ENCODE peak calls at places on chromosomes 4 and X, in four cellular contexts. One of them, this sample, is unnamed.

GRCh38 chr4:632391-632790 is 7.0 kb downstream of the PDE6B start:
- DNase-seq in fibroblast of lung: no peak
- DNase-seq in activated CD4-positive, alpha-beta T cell treated with anti-CD3 and anti-CD28 coated beads, Interleukin-2, amount 50 U/mL, for 48 hours: no peak
- DNase-seq in Caki2: no peak
- DNase-seq in this sample: no peak

GRCh38 chr4:84099591-84099990 is 399.5 kb downstream of the NKX6-1 start:
- DNase-seq in fibroblast of lung: peak
- DNase-seq in activated CD4-positive, alpha-beta T cell treated with anti-CD3 and anti-CD28 coated beads, Interleukin-2, amount 50 U/mL, for 48 hours: no peak
- DNase-seq in Caki2: no peak
- DNase-seq in this sample: peak

GRCh38 chrX:102863735-102864134 is 73.3 kb upstream of the RAB40AL start:
- DNase-seq in fibroblast of lung: peak
- DNase-seq in activated CD4-positive, alpha-beta T cell treated with anti-CD3 and anti-CD28 coated beads, Interleukin-2, amount 50 U/mL, for 48 hours: peak
- DNase-seq in Caki2: peak
- DNase-seq in this sample: peak

GRCh38 chr4:170497105-170497504 is 407.3 kb upstream of the AADAT start:
- DNase-seq in fibroblast of lung: no peak
- DNase-seq in activated CD4-positive, alpha-beta T cell treated with anti-CD3 and anti-CD28 coated beads, Interleukin-2, amount 50 U/mL, for 48 hours: no peak
- DNase-seq in Caki2: no peak
- DNase-seq in this sample: no peak

GRCh38 chr4:126790633-126791032 is 842.1 kb upstream of the INTU start:
- DNase-seq in fibroblast of lung: peak
- DNase-seq in activated CD4-positive, alpha-beta T cell treated with anti-CD3 and anti-CD28 coated beads, Interleukin-2, amount 50 U/mL, for 48 hours: no peak
- DNase-seq in Caki2: no peak
- DNase-seq in this sample: no peak

GRCh38 chr4:57442834-57443291 is 332.7 kb upstream of the IGFBP7 start:
- DNase-seq in fibroblast of lung: peak
- DNase-seq in activated CD4-positive, alpha-beta T cell treated with anti-CD3 and anti-CD28 coated beads, Interleukin-2, amount 50 U/mL, for 48 hours: peak
- DNase-seq in Caki2: peak
- DNase-seq in this sample: peak

GRCh38 chr4:38691251-38692008 is 27.4 kb downstream of the KLF3 start:
- DNase-seq in fibroblast of lung: peak
- DNase-seq in activated CD4-positive, alpha-beta T cell treated with anti-CD3 and anti-CD28 coated beads, Interleukin-2, amount 50 U/mL, for 48 hours: no peak
- DNase-seq in Caki2: no peak
- DNase-seq in this sample: no peak

GRCh38 chrX:130626521-130626920 is 224.7 kb downstream of the RBMX2 start:
- DNase-seq in fibroblast of lung: peak
- DNase-seq in activated CD4-positive, alpha-beta T cell treated with anti-CD3 and anti-CD28 coated beads, Interleukin-2, amount 50 U/mL, for 48 hours: no peak
- DNase-seq in Caki2: no peak
- DNase-seq in this sample: peak

GRCh38 chr4:55736605-55737183 is 82.9 kb upstream of the EXOC1L start:
- DNase-seq in fibroblast of lung: peak
- DNase-seq in activated CD4-positive, alpha-beta T cell treated with anti-CD3 and anti-CD28 coated beads, Interleukin-2, amount 50 U/mL, for 48 hours: no peak
- DNase-seq in Caki2: no peak
- DNase-seq in this sample: peak

GRCh38 chr4:108043536-108043935 is 53.8 kb downstream of the HADH start:
- DNase-seq in fibroblast of lung: no peak
- DNase-seq in activated CD4-positive, alpha-beta T cell treated with anti-CD3 and anti-CD28 coated beads, Interleukin-2, amount 50 U/mL, for 48 hours: no peak
- DNase-seq in Caki2: no peak
- DNase-seq in this sample: no peak

GRCh38 chr4:187666634-187667033 is 328.9 kb upstream of the ZFP42 start:
- DNase-seq in fibroblast of lung: no peak
- DNase-seq in activated CD4-positive, alpha-beta T cell treated with anti-CD3 and anti-CD28 coated beads, Interleukin-2, amount 50 U/mL, for 48 hours: no peak
- DNase-seq in Caki2: no peak
- DNase-seq in this sample: no peak

GRCh38 chrX:40096395-40097091 is 1.2 kb downstream of the BCOR start:
- DNase-seq in fibroblast of lung: no peak
- DNase-seq in activated CD4-positive, alpha-beta T cell treated with anti-CD3 and anti-CD28 coated beads, Interleukin-2, amount 50 U/mL, for 48 hours: peak
- DNase-seq in Caki2: peak
- DNase-seq in this sample: no peak

GRCh38 chr4:182513534-182514291 is 270.5 kb downstream of the TENM3 start:
- DNase-seq in fibroblast of lung: no peak
- DNase-seq in activated CD4-positive, alpha-beta T cell treated with anti-CD3 and anti-CD28 coated beads, Interleukin-2, amount 50 U/mL, for 48 hours: no peak
- DNase-seq in Caki2: no peak
- DNase-seq in this sample: no peak

GRCh38 chr4:84938316-84938715 is 28.2 kb downstream of the WDFY3 start:
- DNase-seq in fibroblast of lung: peak
- DNase-seq in activated CD4-positive, alpha-beta T cell treated with anti-CD3 and anti-CD28 coated beads, Interleukin-2, amount 50 U/mL, for 48 hours: no peak
- DNase-seq in Caki2: no peak
- DNase-seq in this sample: peak

GRCh38 chr4:173370130-173370476 is 651 bp upstream of the SAP30 start:
- DNase-seq in fibroblast of lung: no peak
- DNase-seq in activated CD4-positive, alpha-beta T cell treated with anti-CD3 and anti-CD28 coated beads, Interleukin-2, amount 50 U/mL, for 48 hours: peak
- DNase-seq in Caki2: no peak
- DNase-seq in this sample: no peak

GRCh38 chr4:163901305-163901704 is 406.8 kb downstream of the TMA16 start:
- DNase-seq in fibroblast of lung: no peak
- DNase-seq in activated CD4-positive, alpha-beta T cell treated with anti-CD3 and anti-CD28 coated beads, Interleukin-2, amount 50 U/mL, for 48 hours: no peak
- DNase-seq in Caki2: no peak
- DNase-seq in this sample: no peak

GRCh38 chr4:97498875-97499274 is 644.4 kb downstream of the STPG2 start:
- DNase-seq in fibroblast of lung: peak
- DNase-seq in activated CD4-positive, alpha-beta T cell treated with anti-CD3 and anti-CD28 coated beads, Interleukin-2, amount 50 U/mL, for 48 hours: no peak
- DNase-seq in Caki2: peak
- DNase-seq in this sample: peak

GRCh38 chr4:170990989-170991589 is 822.1 kb upstream of the GALNTL6 start:
- DNase-seq in fibroblast of lung: no peak
- DNase-seq in activated CD4-positive, alpha-beta T cell treated with anti-CD3 and anti-CD28 coated beads, Interleukin-2, amount 50 U/mL, for 48 hours: no peak
- DNase-seq in Caki2: peak
- DNase-seq in this sample: peak

GRCh38 chr4:186722856-186723206 is 825 bp downstream of the FAT1 start:
- DNase-seq in fibroblast of lung: no peak
- DNase-seq in activated CD4-positive, alpha-beta T cell treated with anti-CD3 and anti-CD28 coated beads, Interleukin-2, amount 50 U/mL, for 48 hours: no peak
- DNase-seq in Caki2: no peak
- DNase-seq in this sample: no peak

GRCh38 chr4:173913496-173913895 is 370.0 kb downstream of the FBXO8 start:
- DNase-seq in fibroblast of lung: no peak
- DNase-seq in activated CD4-positive, alpha-beta T cell treated with anti-CD3 and anti-CD28 coated beads, Interleukin-2, amount 50 U/mL, for 48 hours: no peak
- DNase-seq in Caki2: no peak
- DNase-seq in this sample: no peak

GRCh38 chr4:123825596-123826291 is 429.1 kb downstream of the SPRY1 start:
- DNase-seq in fibroblast of lung: peak
- DNase-seq in activated CD4-positive, alpha-beta T cell treated with anti-CD3 and anti-CD28 coated beads, Interleukin-2, amount 50 U/mL, for 48 hours: no peak
- DNase-seq in Caki2: no peak
- DNase-seq in this sample: no peak

GRCh38 chr4:7970031-7970946 is 30.6 kb upstream of the AFAP1 start:
- DNase-seq in fibroblast of lung: peak
- DNase-seq in activated CD4-positive, alpha-beta T cell treated with anti-CD3 and anti-CD28 coated beads, Interleukin-2, amount 50 U/mL, for 48 hours: peak
- DNase-seq in Caki2: peak
- DNase-seq in this sample: no peak

GRCh38 chr4:108113229-108113628 is 55.5 kb downstream of the LEF1 start:
- DNase-seq in fibroblast of lung: no peak
- DNase-seq in activated CD4-positive, alpha-beta T cell treated with anti-CD3 and anti-CD28 coated beads, Interleukin-2, amount 50 U/mL, for 48 hours: peak
- DNase-seq in Caki2: no peak
- DNase-seq in this sample: no peak

GRCh38 chr4:168765726-168766125 is 244.3 kb downstream of the CBR4 start:
- DNase-seq in fibroblast of lung: peak
- DNase-seq in activated CD4-positive, alpha-beta T cell treated with anti-CD3 and anti-CD28 coated beads, Interleukin-2, amount 50 U/mL, for 48 hours: no peak
- DNase-seq in Caki2: peak
- DNase-seq in this sample: no peak

GRCh38 chr4:1080961-1081688 is 32.2 kb downstream of the RNF212 start:
- DNase-seq in fibroblast of lung: peak
- DNase-seq in activated CD4-positive, alpha-beta T cell treated with anti-CD3 and anti-CD28 coated beads, Interleukin-2, amount 50 U/mL, for 48 hours: peak
- DNase-seq in Caki2: peak
- DNase-seq in this sample: no peak

GRCh38 chr4:47068986-47069385 is 37.6 kb downstream of the GABRB1 start:
- DNase-seq in fibroblast of lung: peak
- DNase-seq in activated CD4-positive, alpha-beta T cell treated with anti-CD3 and anti-CD28 coated beads, Interleukin-2, amount 50 U/mL, for 48 hours: no peak
- DNase-seq in Caki2: no peak
- DNase-seq in this sample: no peak

GRCh38 chr4:18012807-18013462 is 8.6 kb downstream of the LCORL start:
- DNase-seq in fibroblast of lung: no peak
- DNase-seq in activated CD4-positive, alpha-beta T cell treated with anti-CD3 and anti-CD28 coated beads, Interleukin-2, amount 50 U/mL, for 48 hours: no peak
- DNase-seq in Caki2: no peak
- DNase-seq in this sample: no peak

GRCh38 chr4:39021631-39022030 is 10.6 kb downstream of the TMEM156 start:
- DNase-seq in fibroblast of lung: no peak
- DNase-seq in activated CD4-positive, alpha-beta T cell treated with anti-CD3 and anti-CD28 coated beads, Interleukin-2, amount 50 U/mL, for 48 hours: no peak
- DNase-seq in Caki2: no peak
- DNase-seq in this sample: no peak

GRCh38 chrX:109954333-109954732 is 48.6 kb upstream of the TMEM164 start:
- DNase-seq in fibroblast of lung: peak
- DNase-seq in activated CD4-positive, alpha-beta T cell treated with anti-CD3 and anti-CD28 coated beads, Interleukin-2, amount 50 U/mL, for 48 hours: no peak
- DNase-seq in Caki2: no peak
- DNase-seq in this sample: no peak

This sample was measured in kidney glomerular epithelial cell.